ENCODE peak calls at places on chromosome 21, in four cellular contexts. T, I, P and H are unnamed samples.

GRCh38 chr21:40839551-40839950 is 7.4 kb downstream of the DSCAM start:
- DNase-seq in T (no peak), I (no peak), P (no peak), H (no peak)

GRCh38 chr21:37198989-37199924 is 67.9 kb downstream of the VPS26C start:
- DNase-seq in T (no peak), I (no peak), P (no peak), H (no peak)

GRCh38 chr21:37631319-37632117 is 264.9 kb downstream of the DYRK1A start:
- DNase-seq in T (no peak), I (no peak), P (no peak), H (no peak)

GRCh38 chr21:42746240-42746592 is 92.8 kb downstream of the PDE9A start:
- DNase-seq in T (peak), I (no peak), P (no peak), H (no peak)

GRCh38 chr21:42781150-42781980 is 98.0 kb downstream of the WDR4 start:
- DNase-seq in T (no peak), I (no peak), P (no peak), H (no peak)

GRCh38 chr21:22019766-22020165 is 1021.6 kb downstream of the NCAM2 start:
- DNase-seq in T (no peak), I (no peak), P (no peak), H (no peak)

GRCh38 chr21:42865361-42866160 is 13.8 kb downstream of the WDR4 start:
- DNase-seq in T (no peak), I (peak), P (no peak), H (no peak)

GRCh38 chr21:21463456-21463855 is 465.2 kb downstream of the NCAM2 start:
- DNase-seq in T (no peak), I (no peak), P (no peak), H (no peak)

GRCh38 chr21:16633851-16634521 is 878.9 kb upstream of the CXADR start:
- DNase-seq in T (no peak), I (no peak), P (no peak), H (no peak)

GRCh38 chr21:35853321-35853922 is 206.9 kb downstream of the SETD4 start:
- DNase-seq in T (no peak), I (no peak), P (no peak), H (no peak)

GRCh38 chr21:38219049-38219628 is 37.7 kb upstream of the KCNJ15 start:
- DNase-seq in T (peak), I (peak), P (peak), H (no peak)

GRCh38 chr21:26461500-26461899 is 111.6 kb downstream of the CYYR1 start:
- DNase-seq in T (no peak), I (no peak), P (no peak), H (no peak)

GRCh38 chr21:28337319-28337718 is 655.4 kb downstream of the LTN1 start:
- DNase-seq in T (peak), I (no peak), P (peak), H (no peak)

GRCh38 chr21:44444286-44444931 is 10.9 kb upstream of the LRRC3 start:
- DNase-seq in T (no peak), I (peak), P (peak), H (no peak)

GRCh38 chr21:43761886-43762285 is 14.2 kb downstream of the CSTB start:
- DNase-seq in T (no peak), I (no peak), P (no peak), H (no peak)

GRCh38 chr21:40254540-40255455 is 387.6 kb downstream of the PCP4 start:
- DNase-seq in T (no peak), I (no peak), P (no peak), H (no peak)

GRCh38 chr21:42654179-42654912 is 925 bp downstream of the PDE9A start:
- DNase-seq in T (peak), I (no peak), P (peak), H (no peak)

GRCh38 chr21:42373181-42373907 is 7.0 kb upstream of the TFF1 start:
- DNase-seq in T (no peak), I (no peak), P (no peak), H (no peak)

GRCh38 chr21:39452965-39453332 is 1.2 kb downstream of the SH3BGR start:
- DNase-seq in T (no peak), I (no peak), P (no peak), H (no peak)

GRCh38 chr21:37365657-37366487 is 701 bp upstream of the DYRK1A start:
- DNase-seq in T (peak), I (peak), P (peak), H (peak)

GRCh38 chr21:21200939-21201610 is 202.9 kb downstream of the NCAM2 start:
- DNase-seq in T (no peak), I (no peak), P (no peak), H (no peak)

GRCh38 chr21:35475006-35475405 is 425.9 kb upstream of the RUNX1 start:
- DNase-seq in T (no peak), I (no peak), P (no peak), H (no peak)

GRCh38 chr21:38925923-38926322 is 120.2 kb downstream of the ETS2 start:
- DNase-seq in T (no peak), I (peak), P (no peak), H (no peak)

GRCh38 chr21:18545908-18546307 is 142.3 kb upstream of the TMPRSS15 start:
- DNase-seq in T (no peak), I (no peak), P (no peak), H (no peak)

GRCh38 chr21:34984356-34984755 is 64.7 kb downstream of the RUNX1 start:
- DNase-seq in T (no peak), I (no peak), P (no peak), H (no peak)

GRCh38 chr21:43921979-43922945 is 57.2 kb downstream of the AGPAT3 start:
- DNase-seq in T (peak), I (no peak), P (no peak), H (no peak)

GRCh38 chr21:42844411-42845113 is 34.8 kb downstream of the WDR4 start:
- DNase-seq in T (no peak), I (peak), P (no peak), H (peak)

DNA sequence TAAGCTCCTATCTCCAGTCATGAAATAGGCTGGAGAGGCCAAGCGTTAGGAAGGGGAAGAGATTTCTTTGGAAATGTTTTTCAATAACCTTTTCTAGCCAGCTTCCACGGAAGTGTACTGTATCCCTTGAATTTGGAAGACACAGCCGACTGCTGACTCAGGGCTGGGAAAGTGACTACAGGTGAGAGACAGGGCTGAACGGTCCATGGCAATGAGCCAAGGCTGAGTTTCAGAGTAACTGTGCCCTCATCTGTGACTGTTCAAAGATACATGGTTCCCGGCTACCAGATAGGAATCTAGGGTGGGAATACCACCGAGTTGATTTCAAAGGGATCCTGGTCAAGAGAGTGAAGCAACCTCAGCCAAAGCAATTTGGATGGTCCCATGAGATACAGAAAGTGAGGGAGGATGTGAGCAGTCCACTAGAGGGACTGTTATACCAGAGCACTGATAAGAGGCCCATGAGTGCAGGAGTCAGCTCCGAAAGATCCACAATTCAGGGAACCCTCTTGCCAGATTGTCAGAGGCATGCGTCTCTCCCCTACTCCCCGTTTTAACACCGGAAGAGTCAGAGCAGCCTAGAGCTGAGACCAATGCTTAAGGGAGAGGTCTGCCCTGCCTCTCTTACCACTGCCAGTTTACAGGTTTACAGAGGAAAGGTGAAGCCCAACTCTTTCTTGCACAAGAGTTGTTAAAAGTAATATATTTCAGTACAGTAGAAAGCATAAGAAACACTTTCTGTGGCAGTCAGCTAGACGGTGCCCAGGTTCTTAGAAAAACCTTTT is 3.2 kb upstream of the KRTAP19-8 start:
- DNase-seq in T (no peak), I (no peak), P (no peak), H (no peak)
- H3K27ac ChIP-seq in T (no peak), I (no peak), P (no peak), H (no peak)

DNA sequence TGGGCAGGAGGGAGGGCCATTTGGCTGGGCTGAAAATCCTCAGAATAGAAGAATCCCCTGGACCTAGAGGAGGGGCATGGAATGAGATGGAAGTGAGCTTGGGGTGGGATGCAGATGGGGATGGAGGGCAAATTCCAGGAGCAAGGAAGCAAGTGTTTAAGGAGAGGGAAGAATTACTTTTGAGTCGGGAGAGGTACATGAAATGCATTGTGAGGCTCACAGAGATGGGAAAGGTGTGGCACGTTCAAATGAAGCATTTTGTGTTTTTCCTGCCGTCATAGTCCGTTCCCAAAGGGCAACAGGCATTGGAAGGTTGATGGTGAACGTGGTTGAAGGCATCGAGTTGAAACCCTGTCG is 30.5 kb downstream of the ATP5PO start:
- DNase-seq in T (no peak), I (no peak), P (no peak), H (no peak)
- H3K27ac ChIP-seq in T (no peak), I (no peak), P (no peak), H (no peak)

GRCh38 chr21:33076600-33077329 is 6.8 kb downstream of the OLIG1 start:
- DNase-seq in T (no peak), I (no peak), P (no peak), H (no peak)
- H3K27ac ChIP-seq in T (no peak), I (no peak), P (no peak), H (peak)

DNA sequence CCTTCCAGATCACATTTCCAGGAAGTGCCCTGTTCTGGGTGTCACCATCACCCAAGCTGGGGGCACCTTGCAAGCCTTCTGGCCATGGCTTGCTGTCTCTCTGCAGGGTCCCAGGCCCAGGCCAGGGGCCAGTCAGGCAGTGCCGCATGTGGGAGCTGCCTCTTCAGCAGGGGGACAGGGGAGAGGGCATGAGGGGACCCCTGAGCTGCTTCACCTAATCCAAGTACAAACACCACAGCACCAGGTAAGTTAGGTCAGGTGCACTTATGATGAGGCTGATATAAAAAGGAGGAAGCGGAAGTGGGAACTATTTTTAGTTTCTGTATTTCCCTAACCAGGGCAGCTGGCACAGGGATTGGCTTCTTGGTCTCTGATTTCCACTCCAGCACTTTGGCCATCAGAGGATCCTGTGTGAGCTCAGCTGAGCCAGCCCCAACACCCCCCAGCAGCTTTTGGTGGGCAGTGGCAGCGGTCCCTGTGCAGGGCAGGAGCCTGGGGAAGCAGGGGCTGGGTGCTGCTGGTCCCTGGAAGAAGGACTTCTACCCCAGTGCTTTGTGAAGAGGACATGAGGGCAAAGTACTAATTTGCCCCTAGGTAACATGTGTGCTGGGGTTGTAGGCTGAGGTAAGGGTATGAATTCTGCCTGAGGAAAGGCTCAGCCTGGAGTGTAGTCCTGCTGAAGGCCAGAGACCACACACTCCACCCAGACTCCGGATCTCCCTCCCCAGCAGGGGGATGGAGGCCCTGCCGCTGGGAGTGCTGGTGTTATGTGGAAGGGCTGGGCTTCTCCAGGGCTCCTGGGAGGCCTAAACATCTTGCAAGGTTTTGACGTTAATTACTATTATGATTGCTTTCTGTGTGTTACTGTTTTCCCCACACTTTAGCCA is 3.3 kb upstream of the PCBP3 start:
- DNase-seq in T (no peak), I (no peak), P (peak), H (no peak)
- H3K27ac ChIP-seq in T (peak), I (no peak), P (peak), H (no peak)